ENCODE peak calls at places on chromosomes 4 and X, in eight cellular contexts. K is CD8-positive, alpha-beta memory T cell; V is ovary; Y is IMR-90; Q is SK-N-SH; G is small intestine; I is PC-9; A is fibroblast of lung. T is an unnamed sample. For H3K27me3, the result is how much of the 10 kb centered on the place peaks cover.

GRCh38 chrX:49970699-49971098 is 48.3 kb downstream of the CLCN5 start:
- DNase-seq in Y (no peak), I (no peak), V (no peak), G (no peak), Q (no peak), K (no peak), A (no peak), T (no peak)

GRCh38 chr4:113157086-113157857 is 107.8 kb downstream of the ANK2 start:
- DNase-seq in G (no peak), Q (no peak), I (no peak), V (no peak), K (no peak), Y (no peak), A (no peak), T (no peak)

GRCh38 chr4:138643827-138644226 is 371.8 kb upstream of the NOCT start:
- DNase-seq in A (peak), I (no peak), V (no peak), Y (peak), G (no peak), Q (no peak), K (no peak), T (no peak)

GRCh38 chr4:374298-375160 is 36.9 kb downstream of the ZNF141 start:
- DNase-seq in I (no peak), K (no peak), Q (no peak), G (no peak), V (no peak), Y (no peak), A (peak), T (no peak)

GRCh38 chr4:336099-336892 is 1.3 kb upstream of the ZNF141 start:
- DNase-seq in Y (no peak), I (no peak), Q (peak), G (no peak), A (peak), K (no peak), V (peak), T (no peak)

GRCh38 chr4:1531683-1532548 is 125.7 kb upstream of the NKX1-1 start:
- DNase-seq in Y (no peak), G (no peak), K (no peak), V (no peak), I (no peak), A (no peak), Q (no peak), T (no peak)

GRCh38 chr4:147860960-147861359 is 129.1 kb downstream of the ARHGAP10 start:
- DNase-seq in K (no peak), V (no peak), A (no peak), I (no peak), G (no peak), Q (no peak), Y (no peak), T (no peak)

GRCh38 chr4:67456577-67457196 is 88.6 kb downstream of the CENPC start:
- DNase-seq in K (no peak), G (peak), Q (no peak), Y (no peak), I (no peak), A (no peak), V (no peak), T (no peak)

GRCh38 chr4:24742773-24743676 is 52.3 kb upstream of the SOD3 start:
- DNase-seq in K (no peak), I (no peak), A (no peak), Y (no peak), Q (no peak), V (no peak), G (no peak), T (no peak)

GRCh38 chrX:121333942-121334341 is 286.5 kb downstream of the GLUD2 start:
- DNase-seq in I (no peak), Y (no peak), K (no peak), V (no peak), G (no peak), Q (no peak), A (no peak), T (no peak)

GRCh38 chr4:145863191-145863590 is 75.4 kb downstream of the ZNF827 start:
- DNase-seq in K (no peak), Y (no peak), Q (no peak), I (no peak), V (no peak), G (no peak), A (no peak), T (no peak)

GRCh38 chr4:40976343-40976742 is 226.6 kb downstream of the NSUN7 start:
- DNase-seq in G (peak), I (peak), A (peak), Q (peak), V (no peak), Y (peak), K (no peak), T (no peak)

GRCh38 chrX:140815868-140816267 is 106.3 kb downstream of the LINC00632 start:
- DNase-seq in G (no peak), V (peak), I (no peak), Q (no peak), Y (peak), A (peak), K (no peak), T (no peak)

GRCh38 chr4:3491681-3492405 is 28.7 kb downstream of the DOK7 start:
- DNase-seq in K (no peak), I (no peak), V (no peak), Q (peak), Y (peak), A (peak), G (no peak), T (no peak)
- H3K27me3 ChIP-seq in K (under half), I (under half), V (under half), Q (under half), Y (under half), A (under half), G (under half), T (under half)

GRCh38 chrX:53939127-53939526 is 105.1 kb downstream of the PHF8 start:
- DNase-seq in Q (no peak), G (no peak), I (no peak), Y (no peak), A (no peak), V (no peak), K (no peak), T (no peak)
- H3K27ac ChIP-seq in Q (no peak), G (no peak), I (no peak), Y (no peak), A (no peak), V (no peak), K (no peak), T (no peak)

DNA sequence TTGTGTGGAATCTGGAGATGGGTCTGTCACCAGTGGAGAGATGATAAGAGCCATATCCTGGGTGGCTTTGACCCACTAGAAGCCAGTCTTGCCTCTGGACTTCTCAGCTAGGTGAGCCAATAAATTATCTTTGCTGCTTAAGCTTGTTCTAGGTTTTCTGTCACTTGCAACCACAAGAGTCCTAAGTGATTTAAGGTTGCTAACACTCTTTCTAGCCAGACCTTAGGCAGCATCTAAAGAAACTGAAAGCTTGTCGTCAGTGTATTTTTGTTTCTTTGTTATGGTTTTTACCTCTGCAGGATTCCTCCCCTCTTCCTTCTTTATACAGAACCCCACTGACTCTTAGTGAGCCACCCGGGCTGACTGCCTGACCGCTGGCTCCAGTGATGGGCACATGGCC is 37.1 kb upstream of the STIM2 start:
- DNase-seq in A (no peak), I (no peak), G (no peak), V (no peak), K (no peak), Y (no peak), Q (no peak), T (no peak)
- H3K4me3 ChIP-seq in A (no peak), I (no peak), G (no peak), V (no peak), K (no peak), Y (no peak), Q (no peak), T (no peak)

DNA sequence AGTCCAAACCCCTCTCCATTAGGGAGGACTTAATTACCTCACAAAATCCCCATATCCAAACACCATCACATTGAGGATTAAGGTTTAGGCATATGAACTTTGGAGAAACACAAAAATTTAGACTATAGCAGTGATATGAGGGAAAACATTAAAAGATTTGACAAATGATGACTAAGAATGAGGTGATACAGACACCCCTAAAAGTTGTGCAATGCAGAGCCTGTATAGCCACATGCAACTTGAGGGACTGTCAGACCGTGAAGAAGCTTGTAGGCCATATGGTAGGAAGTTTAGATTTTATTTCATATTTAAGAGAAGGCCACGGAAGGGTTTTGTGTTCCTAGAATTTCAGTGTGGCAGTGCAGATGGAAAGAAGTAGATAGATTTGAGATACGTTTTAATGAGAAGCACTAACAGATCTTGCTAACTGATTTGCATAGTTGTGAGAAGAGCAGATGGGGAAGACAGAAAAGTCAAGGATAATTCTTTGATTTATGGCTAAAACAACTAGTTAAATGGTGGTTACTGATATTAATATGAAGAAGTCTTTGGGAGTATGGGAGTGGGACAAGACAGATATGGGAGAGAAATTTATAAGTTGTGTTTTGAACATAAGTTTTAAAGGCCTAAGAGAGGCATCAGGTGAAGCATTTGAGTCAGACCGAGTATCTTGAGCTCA is 5.5 kb upstream of the FIP1L1 start:
- DNase-seq in V (no peak), Q (no peak), G (no peak), K (no peak), I (no peak), A (no peak), Y (no peak), T (no peak)
- H3K27me3 ChIP-seq in V (under half), Q (under half), G (under half), K (under half), I (under half), A (under half), Y (under half), T (under half)

DNA sequence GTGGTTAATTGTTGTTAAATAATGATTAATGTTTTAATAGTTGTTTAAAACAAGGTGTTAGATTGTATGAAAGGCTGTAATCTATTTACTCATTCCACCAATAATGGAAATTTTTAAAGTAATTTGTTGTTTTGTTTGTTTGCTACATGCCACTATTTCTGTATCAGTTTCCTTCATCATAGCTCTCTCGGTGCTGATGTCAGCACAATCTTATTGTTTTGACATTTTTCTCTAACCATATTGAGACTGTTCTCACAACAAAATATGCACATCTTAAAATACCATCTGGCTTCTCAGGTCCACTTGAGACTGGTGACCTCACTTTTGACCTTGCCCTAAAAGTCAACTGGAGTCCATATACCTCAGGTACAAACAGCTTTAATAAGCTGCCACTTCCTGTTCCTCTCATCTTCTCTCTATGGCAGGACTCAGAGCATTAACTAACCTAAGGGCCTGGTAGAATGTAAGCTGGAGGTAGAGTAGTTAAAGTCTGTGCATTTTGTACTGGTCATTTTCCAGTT is 1.0 kb upstream of the GUCY1B1 start:
- DNase-seq in G (no peak), I (no peak), A (no peak), Y (no peak), Q (no peak), V (no peak), K (no peak), T (no peak)
- H3K27ac ChIP-seq in G (no peak), I (no peak), A (no peak), Y (no peak), Q (no peak), V (no peak), K (no peak), T (no peak)

DNA sequence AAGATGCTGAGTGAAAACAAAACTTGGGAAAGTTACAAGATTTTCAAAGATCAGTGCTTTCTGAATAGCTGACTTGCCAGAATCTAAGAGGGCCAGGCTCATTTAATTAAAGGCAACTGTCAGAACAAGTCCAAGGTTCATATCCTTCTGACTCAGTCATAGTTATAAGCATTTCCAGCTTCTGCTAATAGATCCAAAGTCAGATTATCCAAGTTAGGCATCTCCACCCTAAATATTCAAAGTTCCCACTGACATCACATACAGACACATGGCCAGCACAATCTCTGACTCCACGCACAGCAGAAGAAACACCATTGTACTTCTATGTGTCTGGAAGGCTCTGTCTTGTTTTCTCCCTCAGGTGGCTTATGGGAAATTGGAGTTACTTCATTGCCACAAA is 41.8 kb downstream of the GASK1B start:
- DNase-seq in I (no peak), K (no peak), Y (no peak), A (peak), V (no peak), G (peak), Q (no peak), T (no peak)
- H3K4me3 ChIP-seq in I (no peak), K (no peak), Y (no peak), A (no peak), V (no peak), G (no peak), Q (no peak), T (no peak)

DNA sequence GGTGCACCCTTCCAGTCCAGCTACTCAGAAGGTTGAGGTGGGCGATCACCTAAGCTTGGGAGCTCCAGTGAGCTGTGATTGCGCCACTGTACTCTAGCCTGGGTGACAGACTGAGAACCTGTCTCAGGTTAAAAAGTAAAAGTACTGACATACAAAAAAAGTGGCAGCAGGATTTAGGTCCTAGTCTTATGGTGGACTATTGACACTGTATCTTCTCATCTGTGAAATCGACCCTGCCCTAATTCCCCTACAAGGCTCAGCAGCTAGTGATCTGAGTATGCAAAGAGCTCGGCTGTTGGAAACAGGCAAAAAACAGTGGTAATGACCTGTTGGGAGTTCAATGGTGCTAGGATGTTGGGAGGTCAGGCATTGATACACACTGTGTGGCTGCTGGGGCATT is 57.0 kb downstream of the LEF1 start:
- DNase-seq in A (no peak), Y (no peak), K (no peak), G (no peak), Q (no peak), V (no peak), I (no peak), T (no peak)
- H3K27me3 ChIP-seq in A (under half), Y (under half), K (under half), G (under half), Q (under half), V (under half), I (under half), T (under half)